ENCODE peak calls at places on chromosomes 7 and 10, in five cellular contexts. One of them, this sample, is unnamed.

GRCh38 chr7:97187067-97187466 is 69.6 kb downstream of the SDHAF3 start:
- DNase-seq in body of pancreas: no peak
- DNase-seq in H9: no peak
- DNase-seq in sigmoid colon: no peak
- DNase-seq in IMR-90: peak
- DNase-seq in this sample: peak

GRCh38 chr7:127290801-127291361 is 38.1 kb upstream of the GRM8 start:
- DNase-seq in sigmoid colon: no peak
- DNase-seq in IMR-90: peak
- DNase-seq in H9: no peak
- DNase-seq in body of pancreas: peak
- DNase-seq in this sample: peak

GRCh38 chr10:101833466-101833865 is 10.1 kb downstream of the KCNIP2 start:
- DNase-seq in IMR-90: no peak
- DNase-seq in sigmoid colon: no peak
- DNase-seq in body of pancreas: no peak
- DNase-seq in H9: no peak
- DNase-seq in this sample: no peak

GRCh38 chr10:6162589-6163356 is 40.0 kb upstream of the PFKFB3 start:
- DNase-seq in H9: peak
- DNase-seq in body of pancreas: peak
- DNase-seq in sigmoid colon: no peak
- DNase-seq in IMR-90: no peak
- DNase-seq in this sample: peak

GRCh38 chr10:71205468-71205867 is 6.9 kb upstream of the UNC5B start:
- DNase-seq in body of pancreas: no peak
- DNase-seq in H9: no peak
- DNase-seq in sigmoid colon: no peak
- DNase-seq in IMR-90: no peak
- DNase-seq in this sample: peak

GRCh38 chr10:76038696-76039095 is 607.3 kb downstream of the LRMDA start:
- DNase-seq in body of pancreas: no peak
- DNase-seq in sigmoid colon: no peak
- DNase-seq in IMR-90: no peak
- DNase-seq in H9: no peak
- DNase-seq in this sample: no peak

GRCh38 chr7:45176886-45177731 is 19.5 kb downstream of the RAMP3 start:
- DNase-seq in body of pancreas: no peak
- DNase-seq in sigmoid colon: peak
- DNase-seq in H9: no peak
- DNase-seq in IMR-90: no peak
- DNase-seq in this sample: no peak

GRCh38 chr10:127293640-127294039 is 97.2 kb upstream of the INSYN2A start:
- DNase-seq in H9: no peak
- DNase-seq in IMR-90: no peak
- DNase-seq in sigmoid colon: no peak
- DNase-seq in body of pancreas: no peak
- DNase-seq in this sample: no peak

GRCh38 chr7:51121945-51122425 is 194.6 kb downstream of the COBL start:
- DNase-seq in H9: no peak
- DNase-seq in IMR-90: no peak
- DNase-seq in body of pancreas: peak
- DNase-seq in sigmoid colon: no peak
- DNase-seq in this sample: peak

GRCh38 chr7:31948041-31948440 is 122.2 kb downstream of the PDE1C start:
- DNase-seq in sigmoid colon: no peak
- DNase-seq in H9: no peak
- DNase-seq in IMR-90: peak
- DNase-seq in body of pancreas: no peak
- DNase-seq in this sample: peak

GRCh38 chr10:24603333-24603732 is 120.4 kb downstream of the ARHGAP21 start:
- DNase-seq in sigmoid colon: no peak
- DNase-seq in H9: no peak
- DNase-seq in IMR-90: peak
- DNase-seq in body of pancreas: no peak
- DNase-seq in this sample: peak

GRCh38 chr7:124761164-124761715 is 4.4 kb downstream of the GPR37 start:
- DNase-seq in IMR-90: no peak
- DNase-seq in sigmoid colon: no peak
- DNase-seq in body of pancreas: no peak
- DNase-seq in H9: no peak
- DNase-seq in this sample: no peak

GRCh38 chr10:94183666-94184264 is 179.0 kb downstream of the NOC3L start:
- DNase-seq in body of pancreas: no peak
- DNase-seq in H9: no peak
- DNase-seq in IMR-90: peak
- DNase-seq in sigmoid colon: no peak
- DNase-seq in this sample: peak

GRCh38 chr7:77699056-77699455 is 2.8 kb downstream of the RSBN1L start:
- DNase-seq in IMR-90: no peak
- DNase-seq in H9: no peak
- DNase-seq in sigmoid colon: no peak
- DNase-seq in body of pancreas: no peak
- DNase-seq in this sample: no peak

GRCh38 chr10:32077896-32078295 is 21.7 kb upstream of the KIF5B start:
- DNase-seq in IMR-90: peak
- DNase-seq in sigmoid colon: peak
- DNase-seq in H9: no peak
- DNase-seq in body of pancreas: no peak
- DNase-seq in this sample: peak

GRCh38 chr10:22017283-22018020 is 13.9 kb upstream of the DNAJC1 start:
- DNase-seq in H9: no peak
- DNase-seq in body of pancreas: no peak
- DNase-seq in sigmoid colon: no peak
- DNase-seq in IMR-90: no peak
- DNase-seq in this sample: peak

GRCh38 chr7:113922049-113922448 is 3.2 kb upstream of the PPP1R3A start:
- DNase-seq in body of pancreas: no peak
- DNase-seq in IMR-90: no peak
- DNase-seq in H9: no peak
- DNase-seq in sigmoid colon: no peak
- DNase-seq in this sample: no peak

GRCh38 chr7:268991-269390 is 21.0 kb upstream of the FOXL3 start:
- DNase-seq in body of pancreas: no peak
- DNase-seq in sigmoid colon: no peak
- DNase-seq in IMR-90: no peak
- DNase-seq in H9: no peak
- DNase-seq in this sample: no peak

GRCh38 chr10:2681911-2682310 is 385.4 kb upstream of the PFKP start:
- DNase-seq in IMR-90: no peak
- DNase-seq in body of pancreas: no peak
- DNase-seq in sigmoid colon: no peak
- DNase-seq in H9: no peak
- DNase-seq in this sample: no peak

GRCh38 chr10:110006358-110007170 is 1.2 kb upstream of the ADD3 start:
- DNase-seq in sigmoid colon: peak
- DNase-seq in H9: peak
- DNase-seq in body of pancreas: no peak
- DNase-seq in IMR-90: peak
- DNase-seq in this sample: peak

GRCh38 chr10:74047871-74048270 is 50.0 kb downstream of the VCL start:
- DNase-seq in H9: no peak
- DNase-seq in body of pancreas: peak
- DNase-seq in sigmoid colon: no peak
- DNase-seq in IMR-90: peak
- DNase-seq in this sample: peak

GRCh38 chr7:102044984-102045673 is 227.7 kb downstream of the CUX1 start:
- DNase-seq in H9: no peak
- DNase-seq in IMR-90: peak
- DNase-seq in body of pancreas: peak
- DNase-seq in sigmoid colon: peak
- DNase-seq in this sample: peak

GRCh38 chr10:86556933-86557649 is 35.5 kb upstream of the WAPL start:
- DNase-seq in body of pancreas: no peak
- DNase-seq in sigmoid colon: no peak
- DNase-seq in IMR-90: no peak
- DNase-seq in H9: no peak
- DNase-seq in this sample: no peak

GRCh38 chr10:122740640-122741039 is 41.0 kb upstream of the C10orf120 start:
- DNase-seq in body of pancreas: no peak
- DNase-seq in sigmoid colon: no peak
- DNase-seq in H9: no peak
- DNase-seq in IMR-90: no peak
- DNase-seq in this sample: no peak

GRCh38 chr10:133163889-133164815 is 4.1 kb downstream of the KNDC1 start:
- DNase-seq in H9: peak
- DNase-seq in body of pancreas: no peak
- DNase-seq in IMR-90: no peak
- DNase-seq in sigmoid colon: peak
- DNase-seq in this sample: no peak

DNA sequence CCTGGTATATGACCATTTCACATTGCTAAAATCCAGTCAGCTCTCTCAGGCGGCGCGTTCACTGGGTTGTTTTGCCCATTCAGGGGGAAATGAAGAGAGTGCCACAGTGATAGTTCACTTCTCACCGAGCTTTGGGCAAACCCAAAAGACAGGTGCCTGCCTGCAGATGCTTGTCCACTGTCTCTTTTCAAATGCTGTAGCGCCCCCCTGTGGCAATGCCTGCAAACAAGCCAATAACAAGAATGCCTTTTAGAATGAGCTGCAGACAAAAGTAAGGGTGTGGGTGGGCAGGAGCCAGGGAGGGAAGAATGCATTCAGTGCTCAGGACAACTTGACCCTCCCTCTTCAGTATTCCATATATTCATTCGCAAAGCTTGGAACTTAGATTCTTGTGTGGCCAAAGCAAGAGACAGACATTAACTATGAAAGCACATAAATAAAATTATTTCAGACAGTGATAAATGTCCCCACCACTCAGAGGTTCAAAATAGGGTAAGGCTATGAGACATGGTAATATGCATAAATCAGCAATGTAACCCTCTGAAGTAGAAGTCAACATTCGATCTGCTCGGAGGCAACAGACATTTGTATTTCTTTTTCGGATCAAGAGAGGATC is 86.9 kb downstream of the JAZF1 start:
- DNase-seq in sigmoid colon: peak
- DNase-seq in IMR-90: peak
- DNase-seq in H9: peak
- DNase-seq in body of pancreas: peak
- DNase-seq in this sample: peak
- TF ChIP-seq CTCF in sigmoid colon: peak
- TF ChIP-seq CTCF in IMR-90: peak
- TF ChIP-seq CTCF in H9: peak
- TF ChIP-seq CTCF in body of pancreas: peak
- TF ChIP-seq CTCF in this sample: peak

GRCh38 chr7:142420554-142421362 is 162.9 kb upstream of the PRSS58 start:
- DNase-seq in body of pancreas: no peak
- DNase-seq in IMR-90: peak
- DNase-seq in H9: peak
- DNase-seq in sigmoid colon: no peak
- DNase-seq in this sample: peak
- TF ChIP-seq CTCF in body of pancreas: no peak
- TF ChIP-seq CTCF in IMR-90: peak
- TF ChIP-seq CTCF in H9: peak
- TF ChIP-seq CTCF in sigmoid colon: no peak
- TF ChIP-seq CTCF in this sample: peak

GRCh38 chr10:34520510-34520909 is 294.6 kb downstream of the PARD3 start:
- DNase-seq in body of pancreas: no peak
- DNase-seq in IMR-90: no peak
- DNase-seq in sigmoid colon: no peak
- DNase-seq in H9: no peak
- DNase-seq in this sample: no peak

GRCh38 chr10:34524369-34525091 is 290.6 kb downstream of the PARD3 start:
- DNase-seq in H9: no peak
- DNase-seq in body of pancreas: no peak
- DNase-seq in IMR-90: no peak
- DNase-seq in sigmoid colon: no peak
- DNase-seq in this sample: no peak

GRCh38 chr10:34523017-34523767 is 291.9 kb downstream of the PARD3 start:
- DNase-seq in sigmoid colon: no peak
- DNase-seq in IMR-90: peak
- DNase-seq in H9: no peak
- DNase-seq in body of pancreas: no peak
- DNase-seq in this sample: no peak

GRCh38 chr10:34520084-34520483 is 295.0 kb downstream of the PARD3 start:
- DNase-seq in IMR-90: no peak
- DNase-seq in sigmoid colon: no peak
- DNase-seq in body of pancreas: no peak
- DNase-seq in H9: no peak
- DNase-seq in this sample: no peak

DNA sequence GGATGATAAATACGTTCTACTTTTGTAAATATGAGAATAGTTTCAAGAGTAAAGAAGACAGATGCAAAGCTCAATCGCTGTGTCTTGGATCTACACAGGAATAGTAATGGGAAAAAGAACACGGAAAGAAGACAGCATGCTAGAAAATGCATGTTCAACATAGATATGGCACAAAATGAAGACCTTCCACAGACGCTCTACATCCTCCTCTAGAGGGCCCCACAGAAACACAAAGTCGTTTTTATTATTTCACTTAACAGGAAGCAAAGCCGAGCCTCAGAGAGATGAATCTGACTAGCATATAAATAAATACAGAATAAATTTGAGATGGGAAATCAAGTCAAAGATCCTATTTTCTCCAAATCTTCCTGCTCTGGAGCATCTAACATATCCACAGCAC is 292.6 kb downstream of the PARD3 start:
- DNase-seq in body of pancreas: no peak
- DNase-seq in IMR-90: peak
- DNase-seq in H9: no peak
- DNase-seq in sigmoid colon: no peak
- DNase-seq in this sample: peak
- TF ChIP-seq CTCF in body of pancreas: no peak
- TF ChIP-seq CTCF in IMR-90: peak
- TF ChIP-seq CTCF in H9: peak
- TF ChIP-seq CTCF in sigmoid colon: no peak
- TF ChIP-seq CTCF in this sample: peak

GRCh38 chr7:156374335-156374734 is 266.2 kb upstream of the RNF32 start:
- DNase-seq in H9: no peak
- DNase-seq in IMR-90: no peak
- DNase-seq in sigmoid colon: no peak
- DNase-seq in body of pancreas: no peak
- DNase-seq in this sample: no peak

GRCh38 chr7:156379242-156380070 is 261.1 kb upstream of the RNF32 start:
- DNase-seq in body of pancreas: peak
- DNase-seq in sigmoid colon: no peak
- DNase-seq in H9: no peak
- DNase-seq in IMR-90: no peak
- DNase-seq in this sample: no peak

GRCh38 chr7:156376317-156376716 is 264.3 kb upstream of the RNF32 start:
- DNase-seq in body of pancreas: no peak
- DNase-seq in IMR-90: no peak
- DNase-seq in sigmoid colon: no peak
- DNase-seq in H9: no peak
- DNase-seq in this sample: no peak

GRCh38 chr7:156380261-156380660 is 260.3 kb upstream of the RNF32 start:
- DNase-seq in sigmoid colon: no peak
- DNase-seq in body of pancreas: peak
- DNase-seq in H9: no peak
- DNase-seq in IMR-90: no peak
- DNase-seq in this sample: no peak

DNA sequence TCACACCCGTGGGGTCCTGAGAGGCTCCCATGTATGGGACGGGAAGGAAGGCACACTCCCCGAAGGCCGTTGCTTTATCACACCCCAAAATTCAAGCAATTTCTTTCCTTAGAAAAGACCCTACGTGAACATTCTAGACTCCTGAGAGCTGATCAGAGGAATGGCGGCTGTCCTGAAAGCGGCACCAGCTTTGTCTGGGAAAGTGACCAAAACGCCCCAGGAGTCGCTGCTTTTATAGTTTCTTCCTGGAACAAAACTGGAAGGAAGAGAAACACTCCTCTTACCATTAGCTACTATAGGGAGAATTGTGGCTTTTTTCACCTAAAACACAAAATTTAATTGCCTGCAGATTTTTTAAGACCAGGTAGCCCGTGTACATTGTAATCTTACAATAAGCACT is 261.8 kb upstream of the RNF32 start:
- DNase-seq in IMR-90: no peak
- DNase-seq in body of pancreas: no peak
- DNase-seq in H9: no peak
- DNase-seq in sigmoid colon: no peak
- DNase-seq in this sample: no peak
- TF ChIP-seq CTCF in IMR-90: no peak
- TF ChIP-seq CTCF in body of pancreas: no peak
- TF ChIP-seq CTCF in H9: no peak
- TF ChIP-seq CTCF in sigmoid colon: no peak
- TF ChIP-seq CTCF in this sample: no peak

This sample was measured in fibroblast of pulmonary artery.